ENCODE peak calls at places on chromosome 6, in four cellular contexts. K, B, C and P are unnamed samples.

GRCh38 chr6:158847786-158848185 is 28.6 kb upstream of the EZR start:
- DNase-seq in K (no peak), B (no peak), C (no peak), P (no peak)

GRCh38 chr6:37168809-37169457 is 1.0 kb upstream of the PIM1 start:
- DNase-seq in K (peak), B (no peak), C (no peak), P (peak)

GRCh38 chr6:130178692-130179091 is 44.1 kb downstream of the SAMD3 start:
- DNase-seq in K (no peak), B (no peak), C (peak), P (no peak)

GRCh38 chr6:13349811-13350506 is 21.6 kb upstream of the TBC1D7 start:
- DNase-seq in K (no peak), B (no peak), C (no peak), P (no peak)

GRCh38 chr6:10583509-10583908 is 62.4 kb downstream of the GCNT2 start:
- DNase-seq in K (no peak), B (no peak), C (peak), P (no peak)

GRCh38 chr6:14763139-14763538 is 482.7 kb upstream of the JARID2 start:
- DNase-seq in K (peak), B (no peak), C (peak), P (no peak)

GRCh38 chr6:45880139-45880538 is 135.5 kb downstream of the CLIC5 start:
- DNase-seq in K (no peak), B (no peak), C (peak), P (no peak)

GRCh38 chr6:112691289-112691688 is 344.2 kb downstream of the RFPL4B start:
- DNase-seq in K (no peak), B (no peak), C (no peak), P (no peak)

GRCh38 chr6:40626886-40627285 is 39.7 kb upstream of the LRFN2 start:
- DNase-seq in K (no peak), B (no peak), C (no peak), P (no peak)

GRCh38 chr6:105087571-105088211 is 92.1 kb downstream of the POPDC3 start:
- DNase-seq in K (peak), B (peak), C (peak), P (peak)

GRCh38 chr6:34919651-34920050 is 30.6 kb downstream of the ANKS1A start:
- DNase-seq in K (no peak), B (no peak), C (no peak), P (no peak)

GRCh38 chr6:42891199-42891722 is 11.8 kb downstream of the RPL7L1 start:
- DNase-seq in K (no peak), B (no peak), C (no peak), P (no peak)

GRCh38 chr6:105814745-105815536 is 271.2 kb upstream of the PRDM1 start:
- DNase-seq in K (peak), B (no peak), C (no peak), P (no peak)

DNA sequence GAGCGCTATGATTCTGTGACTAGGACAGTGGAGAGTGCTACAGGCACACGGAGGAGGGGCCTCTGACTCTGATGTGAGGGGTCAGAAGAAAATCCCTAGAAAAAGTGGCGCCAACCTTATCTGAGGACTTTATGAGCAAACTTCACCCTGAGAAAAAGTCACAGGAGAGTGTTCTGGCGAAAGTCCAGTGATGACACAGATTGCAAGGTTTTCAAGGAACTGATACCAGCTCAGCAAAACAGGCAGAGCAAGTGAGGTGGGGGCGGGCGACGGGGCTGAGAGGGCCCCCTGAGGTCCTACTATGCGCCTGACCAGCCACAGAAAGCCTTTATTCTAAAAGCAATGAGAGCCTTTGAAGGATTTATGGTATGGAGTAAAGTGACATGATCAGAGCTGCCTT is 73.3 kb downstream of the SLC22A23 start:
- DNase-seq in K (peak), B (peak), C (peak), P (peak)
- TF ChIP-seq SP1 in K (no peak), B (peak), C (no peak), P (no peak)

GRCh38 chr6:21382821-21383455 is 210.6 kb upstream of the SOX4 start:
- DNase-seq in K (no peak), B (no peak), C (no peak), P (no peak)
- TF ChIP-seq FOXK2 in K (no peak), B (no peak), C (no peak), P (no peak)

GRCh38 chr6:148981515-148981914 is 234.7 kb downstream of the UST start:
- DNase-seq in K (no peak), B (no peak), C (no peak), P (no peak)

GRCh38 chr6:148983986-148984385 is 237.2 kb downstream of the UST start:
- DNase-seq in K (no peak), B (no peak), C (no peak), P (no peak)

GRCh38 chr6:148983366-148983765 is 236.5 kb downstream of the UST start:
- DNase-seq in K (no peak), B (no peak), C (no peak), P (no peak)

GRCh38 chr6:148979006-148979901 is 232.4 kb downstream of the UST start:
- DNase-seq in K (no peak), B (no peak), C (peak), P (no peak)

DNA sequence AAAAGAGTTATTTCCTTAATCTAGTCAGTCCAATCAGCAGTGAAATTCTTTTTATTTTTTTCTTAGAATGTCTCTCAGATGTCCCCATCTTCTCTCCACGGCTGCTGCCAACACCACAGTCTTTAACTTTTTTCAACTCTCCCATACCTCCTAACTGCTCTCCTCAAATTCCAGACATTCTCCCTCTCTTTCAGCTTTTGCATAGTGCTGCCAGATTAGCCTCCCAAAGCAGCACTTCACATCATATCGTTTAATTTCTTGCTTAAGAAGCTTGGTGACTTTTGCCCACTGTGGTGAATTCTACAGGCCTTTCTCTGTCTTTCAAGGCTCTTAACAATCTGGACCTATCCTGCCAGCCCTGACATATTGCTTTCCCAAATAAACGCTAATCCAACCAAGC is 233.4 kb downstream of the UST start:
- DNase-seq in K (no peak), B (no peak), C (no peak), P (no peak)
- TF ChIP-seq SP1 in K (no peak), B (no peak), C (no peak), P (no peak)

DNA sequence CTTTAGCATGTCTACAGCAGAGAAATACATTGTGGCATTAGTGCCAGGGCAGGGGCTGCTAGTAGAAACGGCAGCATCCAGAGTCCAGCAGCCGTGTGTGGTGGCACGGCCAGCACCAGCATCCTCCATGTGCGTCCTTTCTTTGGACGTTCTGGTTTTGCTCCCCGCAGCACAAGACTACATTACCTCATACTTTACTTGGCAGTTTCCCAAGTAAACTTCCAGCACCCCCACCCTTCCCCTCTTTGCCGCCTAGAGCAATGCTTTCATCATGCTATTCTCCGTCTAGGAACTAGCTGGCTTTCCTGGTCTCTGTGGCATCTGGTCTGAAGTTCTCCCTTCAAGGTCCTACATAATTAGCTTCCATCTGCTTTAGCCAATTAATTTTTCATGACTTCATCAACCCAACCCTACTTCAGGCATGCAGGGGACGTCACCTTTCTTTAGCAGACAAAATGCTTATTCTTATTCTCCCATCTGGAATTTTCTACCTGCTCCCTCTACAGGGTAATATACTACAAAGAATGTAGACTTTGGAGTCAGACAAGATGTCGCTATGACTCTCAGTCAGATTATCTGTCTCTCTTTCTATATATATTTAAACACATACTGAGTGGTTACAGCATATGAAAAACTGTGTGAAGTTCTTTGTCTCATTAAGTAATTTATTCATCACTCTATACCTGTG is 67.5 kb downstream of the BLOC1S5 start:
- DNase-seq in K (no peak), B (no peak), C (peak), P (peak)
- TF ChIP-seq FOXK2 in K (no peak), B (no peak), C (no peak), P (no peak)

GRCh38 chr6:26595669-26596269 is 984 bp upstream of the ABT1 start:
- DNase-seq in K (peak), B (no peak), C (peak), P (peak)
- TF ChIP-seq SP1 in K (peak), B (no peak), C (peak), P (no peak)

GRCh38 chr6:132511159-132511835 is 1.6 kb downstream of the STX7 start:
- DNase-seq in K (no peak), B (no peak), C (peak), P (no peak)
- TF ChIP-seq FOXK2 in K (no peak), B (no peak), C (no peak), P (no peak)